ENCODE peak calls at places on chromosomes 11 and 22, in six cellular contexts. U is activated T-cell treated with anti-CD3 and anti-CD28 coated beads for 1 hour; F is WTC11; V is MM.1S; E is stimulated activated CD8-positive, alpha-beta memory T cell treated with anti-CD3 and anti-CD28 coated beads, Interleukin-4, amount 100 ng/mL, for 1 hour; W is stimulated activated CD4-positive, alpha-beta T cell treated with anti-CD3 and anti-CD28 coated beads, Interleukin-1b, Interleukin-23, amount 100 ng/mL, for 24 hours. J is an unnamed sample.

GRCh38 chr11:69220581-69221051 is 64.9 kb downstream of the SMIM38 start:
- DNase-seq in U (no peak), F (peak), V (no peak), E (no peak), W (no peak), J (no peak)

GRCh38 chr22:37260939-37261338 is 16.9 kb upstream of the RAC2 start:
- DNase-seq in U (no peak), F (peak), V (peak), E (peak), W (no peak), J (peak)

GRCh38 chr11:69293819-69294505 is at the start of gene MYEOV:
- DNase-seq in U (no peak), F (peak), V (peak), E (no peak), W (peak), J (peak)

GRCh38 chr11:67673902-67674301 is 521 bp downstream of the ALDH3B2 start:
- DNase-seq in U (no peak), F (no peak), V (no peak), E (no peak), W (no peak), J (no peak)

GRCh38 chr11:73308963-73309960 is 1.2 kb downstream of the ARHGEF17 start:
- DNase-seq in U (no peak), F (peak), V (no peak), E (no peak), W (no peak), J (peak)

GRCh38 chr11:114017723-114018122 is 41.8 kb upstream of the ZBTB16 start:
- DNase-seq in U (no peak), F (no peak), V (no peak), E (no peak), W (no peak), J (peak)

GRCh38 chr11:6022954-6023353 is 7.6 kb downstream of the OR56A1 start:
- DNase-seq in U (no peak), F (no peak), V (peak), E (no peak), W (no peak), J (peak)

GRCh38 chr11:46671958-46672315 is 28.5 kb downstream of the ARHGAP1 start:
- DNase-seq in U (no peak), F (no peak), V (no peak), E (no peak), W (no peak), J (no peak)

GRCh38 chr22:44130076-44130711 is 50.5 kb upstream of the PARVG start:
- DNase-seq in U (no peak), F (no peak), V (no peak), E (no peak), W (no peak), J (no peak)

GRCh38 chr11:129117595-129118350 is 74.4 kb downstream of the ARHGAP32 start:
- DNase-seq in U (peak), F (peak), V (peak), E (no peak), W (peak), J (peak)

GRCh38 chr22:39317084-39317755 is 2.2 kb downstream of the RPL3 start:
- DNase-seq in U (no peak), F (no peak), V (peak), E (no peak), W (no peak), J (no peak)

GRCh38 chr11:86999859-87000753 is 37.6 kb upstream of the TMEM135 start:
- DNase-seq in U (no peak), F (no peak), V (no peak), E (no peak), W (no peak), J (peak)

GRCh38 chr11:123302751-123303195 is 107.7 kb upstream of the CLMP start:
- DNase-seq in U (no peak), F (no peak), V (no peak), E (no peak), W (no peak), J (no peak)

GRCh38 chr11:123594188-123594901 is 60.1 kb downstream of the SCN3B start:
- DNase-seq in U (no peak), F (no peak), V (no peak), E (no peak), W (no peak), J (no peak)

GRCh38 chr11:47504910-47505309 is 48.0 kb downstream of the CELF1 start:
- DNase-seq in U (no peak), F (no peak), V (no peak), E (no peak), W (no peak), J (no peak)

GRCh38 chr11:44223261-44223660 is 86.7 kb downstream of the ALX4 start:
- DNase-seq in U (no peak), F (no peak), V (no peak), E (no peak), W (no peak), J (no peak)